ENCODE peak calls at places on chromosomes 5 and 9, in nine cellular contexts. H, T, Q, U, R, F, L, M and N are unnamed samples.

GRCh38 chr5:175109058-175109755 is 334.8 kb downstream of the DRD1 start:
- DNase-seq in H (no peak), T (no peak), Q (no peak), U (no peak), R (no peak), F (no peak), L (no peak), M (no peak), N (no peak)

GRCh38 chr9:104575451-104575850 is 6.5 kb downstream of the OR13C8 start:
- DNase-seq in H (no peak), T (no peak), Q (no peak), U (no peak), R (no peak), F (no peak), L (no peak), M (no peak), N (no peak)

GRCh38 chr5:9903806-9904205 is 273.7 kb upstream of the TAS2R1 start:
- DNase-seq in H (no peak), T (no peak), Q (peak; percentile 64), U (no peak), R (peak; percentile 21), F (no peak), L (no peak), M (no peak), N (no peak)

GRCh38 chr9:77710276-77710675 is 62.2 kb upstream of the GNA14 start:
- DNase-seq in H (no peak), T (no peak), Q (no peak), U (no peak), R (no peak), F (no peak), L (no peak), M (no peak), N (no peak)

GRCh38 chr9:69317081-69317480 is 7.9 kb upstream of the ENTREP1 start:
- DNase-seq in H (no peak), T (no peak), Q (peak; percentile 25), U (no peak), R (peak; percentile 67), F (no peak), L (no peak), M (no peak), N (no peak)

GRCh38 chr5:140251527-140251973 is 51.4 kb downstream of the PFDN1 start:
- DNase-seq in H (no peak), T (peak; percentile 67), Q (peak; percentile 97), U (no peak), R (peak; percentile 82), F (no peak), L (peak; percentile 82), M (peak; percentile 74), N (no peak)

GRCh38 chr5:93303291-93303691 is 277.7 kb downstream of the NR2F1-AS1 start:
- DNase-seq in H (no peak), T (no peak), Q (no peak), U (no peak), R (no peak), F (no peak), L (no peak), M (no peak), N (no peak)

GRCh38 chr5:39014544-39014943 is 59.7 kb downstream of the RICTOR start:
- DNase-seq in H (no peak), T (no peak), Q (peak; percentile 93), U (no peak), R (peak; percentile 62), F (no peak), L (peak; percentile 5), M (no peak), N (no peak)